ENCODE peak calls at places on chromosomes 7 and 10, in five cellular contexts. N is astrocyte of the spinal cord, P is PC-9, V is MCF 10A, F is brain microvascular endothelial cell. C is an unnamed sample.
A peak's percentile ranks its signal among the peaks of the same experiment; 100 is the strongest.

GRCh38 chr10:82463165-82463564 is 588.2 kb downstream of the NRG3 start:
- DNase-seq in N (no peak), P (no peak), V (no peak), F (no peak), C (no peak)

GRCh38 chr7:157006205-157006747 is 4.2 kb downstream of the MNX1 start:
- DNase-seq in N (no peak), P (no peak), V (no peak), F (no peak), C (peak; percentile 42)

GRCh38 chr10:27719052-27719451 is 26.6 kb downstream of the MKX start:
- DNase-seq in N (no peak), P (no peak), V (no peak), F (no peak), C (no peak)

GRCh38 chr10:77969029-77969635 is 42.6 kb upstream of the DLG5 start:
- DNase-seq in N (no peak), P (no peak), V (no peak), F (no peak), C (no peak)

GRCh38 chr7:77439572-77439971 is 23.4 kb upstream of the GSAP start:
- DNase-seq in N (no peak), P (peak; percentile 44), V (peak; percentile 76), F (no peak), C (peak; percentile 23)

GRCh38 chr7:44979481-44980392 is 922 bp upstream of the MYO1G start:
- DNase-seq in N (no peak), P (no peak), V (peak; percentile 72), F (no peak), C (no peak)

GRCh38 chr7:92244803-92245486 is 769 bp downstream of the KRIT1 start:
- DNase-seq in N (peak; percentile 8), P (no peak), V (no peak), F (no peak), C (no peak)

GRCh38 chr10:11658801-11659368 is 47.4 kb upstream of the USP6NL start:
- DNase-seq in N (no peak), P (no peak), V (no peak), F (no peak), C (no peak)

GRCh38 chr10:96358851-96359540 is at the start of gene OPALIN:
- DNase-seq in N (no peak), P (no peak), V (no peak), F (no peak), C (no peak)

GRCh38 chr10:58586282-58586681 is 73.6 kb downstream of the BICC1 start:
- DNase-seq in N (no peak), P (no peak), V (no peak), F (no peak), C (no peak)

GRCh38 chr10:58590924-58591323 is 78.3 kb downstream of the BICC1 start:
- DNase-seq in N (no peak), P (no peak), V (no peak), F (peak; percentile 17), C (no peak)

GRCh38 chr10:58590152-58590551 is 77.5 kb downstream of the BICC1 start:
- DNase-seq in N (peak; percentile 96), P (no peak), V (peak; percentile 87), F (peak; percentile 95), C (no peak)

GRCh38 chr10:58587676-58588075 is 75.0 kb downstream of the BICC1 start:
- DNase-seq in N (no peak), P (no peak), V (no peak), F (no peak), C (no peak)

DNA sequence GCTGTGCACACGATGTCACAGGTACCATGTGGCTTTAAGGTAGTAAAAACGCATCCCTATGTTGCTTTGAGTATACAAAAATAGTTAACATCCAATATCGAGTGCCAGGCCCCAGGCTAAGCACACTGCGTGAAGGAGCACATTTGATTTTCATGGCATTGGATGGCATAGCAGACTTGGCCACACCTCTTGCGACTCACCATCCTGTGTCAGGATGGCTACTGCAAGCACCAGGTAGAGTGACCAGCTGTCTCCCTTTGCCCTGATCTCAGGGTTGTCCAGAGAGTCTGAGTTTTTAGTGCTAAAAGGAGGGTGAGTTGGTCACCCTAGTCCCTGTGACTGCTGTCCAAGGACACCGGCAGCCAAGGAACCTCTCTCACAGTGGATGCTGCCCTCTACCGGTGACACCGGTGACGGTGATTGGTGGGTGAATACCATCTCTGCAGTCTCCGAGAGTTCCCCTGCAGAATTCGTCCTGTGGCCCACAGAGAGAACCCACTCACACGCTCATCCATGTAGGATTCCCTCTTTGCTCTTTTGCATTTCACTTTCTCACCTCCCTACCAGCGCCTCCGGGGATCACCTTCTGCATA is 76.1 kb downstream of the BICC1 start:
- DNase-seq in N (no peak), P (no peak), V (peak; percentile 60), F (no peak), C (peak; percentile 59)
- TF ChIP-seq CTCF in N (no peak), P (no peak), V (no peak), F (peak; percentile 37), C (peak; percentile 61)

GRCh38 chr10:70534281-70534680 is 55.7 kb downstream of the PALD1 start:
- DNase-seq in N (no peak), P (no peak), V (no peak), F (no peak), C (no peak)

GRCh38 chr10:70538195-70538520 is 59.6 kb downstream of the PALD1 start:
- DNase-seq in N (no peak), P (no peak), V (no peak), F (no peak), C (no peak)

GRCh38 chr10:70535451-70535850 is 56.9 kb downstream of the PALD1 start:
- DNase-seq in N (no peak), P (no peak), V (no peak), F (no peak), C (no peak)

GRCh38 chr10:70537398-70538194 is 59.0 kb downstream of the PALD1 start:
- DNase-seq in N (no peak), P (no peak), V (peak; percentile 52), F (no peak), C (peak; percentile 65)

DNA sequence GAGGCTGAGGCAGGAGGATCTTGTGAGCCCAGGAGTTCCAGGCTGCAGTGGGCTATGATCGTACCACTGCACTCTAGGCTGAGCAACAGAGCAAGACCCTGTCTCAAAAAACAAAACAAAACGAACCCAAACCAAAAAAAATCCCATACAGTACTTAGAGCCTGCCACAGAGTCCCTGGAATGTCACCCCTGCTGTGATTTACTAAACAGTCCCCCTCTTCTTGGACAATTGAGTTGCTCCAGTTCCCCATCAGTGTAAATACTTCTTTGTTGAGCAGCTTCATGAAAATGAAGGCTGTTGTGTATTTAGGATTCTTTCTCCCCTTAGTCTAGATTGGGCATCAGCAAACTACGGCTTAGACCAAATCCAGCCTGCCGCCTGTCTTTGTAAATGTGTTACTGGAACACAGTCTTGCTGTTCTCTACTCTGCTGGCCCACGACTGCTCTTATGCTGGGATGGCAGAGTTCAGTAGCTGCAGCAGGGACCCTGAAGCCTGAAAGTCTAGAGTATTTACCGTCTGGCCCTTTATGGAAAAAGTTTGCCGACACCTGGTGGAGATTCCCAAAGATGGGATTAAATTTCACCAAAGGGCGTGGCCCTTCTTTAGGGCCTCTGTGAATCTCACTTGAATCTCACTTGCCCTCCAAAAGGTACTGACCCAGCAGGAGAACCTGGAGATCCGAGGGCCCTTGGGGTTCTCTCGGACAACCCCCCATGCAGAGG is 57.8 kb downstream of the PALD1 start:
- DNase-seq in N (no peak), P (no peak), V (no peak), F (no peak), C (peak; percentile 80)
- TF ChIP-seq CTCF in N (peak; percentile 17), P (no peak), V (peak; percentile 7), F (no peak), C (no peak)

GRCh38 chr7:94906035-94906796 is 1.2 kb upstream of the PPP1R9A start:
- DNase-seq in N (no peak), P (no peak), V (no peak), F (no peak), C (no peak)

GRCh38 chr7:94907026-94907419 is 371 bp upstream of the PPP1R9A start:
- DNase-seq in N (peak; percentile 8), P (no peak), V (no peak), F (no peak), C (no peak)

GRCh38 chr7:94909023-94909466 is 1.7 kb downstream of the PPP1R9A start:
- DNase-seq in N (peak; percentile 5), P (no peak), V (no peak), F (no peak), C (no peak)

GRCh38 chr7:94908204-94909022 is 1.0 kb downstream of the PPP1R9A start:
- DNase-seq in N (peak; percentile 41), P (peak; percentile 53), V (peak; percentile 25), F (no peak), C (peak; percentile 83)

DNA sequence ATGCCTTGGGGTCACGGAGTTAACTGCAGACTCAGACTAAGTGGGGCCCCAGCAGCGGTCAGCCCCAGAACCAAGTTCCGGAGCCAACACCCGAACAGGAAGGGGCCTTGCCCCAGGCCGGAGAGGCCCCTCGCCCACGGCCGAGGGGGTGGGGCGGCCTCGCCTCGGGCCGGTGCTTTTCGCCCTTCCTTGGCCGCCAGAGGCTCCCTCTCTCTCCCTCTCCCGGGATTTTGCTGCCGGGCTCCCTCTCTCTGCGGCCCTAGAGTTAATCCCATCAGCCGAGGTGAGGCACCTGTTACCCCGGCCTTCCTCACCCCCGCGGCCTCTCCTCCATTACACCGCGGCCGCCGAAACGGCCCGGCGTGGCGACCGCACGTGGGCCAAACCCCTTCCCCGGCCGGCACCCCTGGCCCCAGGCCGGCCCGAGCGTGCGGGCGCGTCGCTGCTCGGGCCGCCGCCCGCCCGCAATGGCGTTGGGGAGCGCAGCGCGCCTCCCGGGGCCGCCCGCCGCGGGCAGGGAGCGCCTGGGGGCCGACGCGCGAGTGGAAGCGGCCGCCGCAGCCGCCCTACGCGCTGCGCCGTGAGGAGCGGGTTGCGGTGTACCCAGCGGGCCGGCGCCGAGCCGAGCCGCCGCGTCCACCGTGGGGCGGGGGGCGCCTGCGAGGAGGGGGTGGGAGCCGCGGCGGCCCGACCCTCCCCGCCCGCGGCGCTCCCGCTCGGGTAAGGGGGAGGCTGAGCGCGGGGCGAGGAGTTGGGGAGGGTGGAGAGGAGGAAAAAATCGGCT is at the start of gene PPP1R9A:
- DNase-seq in N (peak; percentile 20), P (no peak), V (peak; percentile 39), F (no peak), C (peak; percentile 87)
- TF ChIP-seq CTCF in N (peak; percentile 51), P (no peak), V (peak; percentile 9), F (peak; percentile 56), C (peak; percentile 56)

GRCh38 chr7:88546808-88547207 is 212.7 kb upstream of the ZNF804B start:
- DNase-seq in N (peak; percentile 9), P (no peak), V (peak; percentile 63), F (peak; percentile 16), C (peak; percentile 54)
- TF ChIP-seq CTCF in N (peak; percentile 42), P (peak; percentile 86), V (peak; percentile 65), F (peak; percentile 67), C (peak; percentile 69)

GRCh38 chr7:4406288-4407058 is 275.6 kb upstream of the FOXK1 start:
- DNase-seq in N (no peak), P (no peak), V (no peak), F (no peak), C (no peak)
- TF ChIP-seq CTCF in N (no peak), P (no peak), V (no peak), F (no peak), C (no peak)

C was measured in neural progenitor cell.